ENCODE peak calls at places on chromosomes 1 and 21, in four cellular contexts. V, K, F and Y are unnamed samples.

GRCh38 chr1:154418062-154418897 is 13.1 kb downstream of the IL6R start:
- DNase-seq in V (peak; percentile 64), K (peak; percentile 88), F (peak; percentile 86), Y (peak; percentile 79)

GRCh38 chr1:30955448-30956015 is 47.0 kb upstream of the SDC3 start:
- DNase-seq in V (no peak), K (no peak), F (no peak), Y (no peak)

GRCh38 chr1:69929278-69930057 is 275.9 kb downstream of the LRRC40 start:
- DNase-seq in V (no peak), K (no peak), F (no peak), Y (no peak)

GRCh38 chr1:199667079-199667478 is 360.4 kb upstream of the NR5A2 start:
- DNase-seq in V (no peak), K (peak; percentile 67), F (peak; percentile 51), Y (no peak)

GRCh38 chr1:18646091-18646775 is 15.6 kb downstream of the PAX7 start:
- DNase-seq in V (no peak), K (no peak), F (no peak), Y (no peak)

GRCh38 chr1:67339623-67340343 is 32.1 kb downstream of the IL12RB2 start:
- DNase-seq in V (no peak), K (no peak), F (no peak), Y (no peak)

GRCh38 chr1:172699111-172699510 is 40.2 kb downstream of the FASLG start:
- DNase-seq in V (no peak), K (no peak), F (no peak), Y (no peak)

GRCh38 chr1:29121516-29121937 is 2.2 kb downstream of the TMEM200B start:
- DNase-seq in V (peak; percentile 60), K (no peak), F (no peak), Y (no peak)

GRCh38 chr1:241821363-241821762 is 26.6 kb upstream of the EXO1 start:
- DNase-seq in V (no peak), K (no peak), F (no peak), Y (no peak)

GRCh38 chr1:33237579-33237978 is 18.7 kb upstream of the ZNF362 start:
- DNase-seq in V (no peak), K (no peak), F (no peak), Y (no peak)

GRCh38 chr1:1349256-1350012 is at the start of gene DVL1:
- DNase-seq in V (peak; percentile 88), K (peak; percentile 86), F (peak; percentile 76), Y (no peak)

GRCh38 chr1:13536612-13537011 is 22.8 kb upstream of the LRRC38 start:
- DNase-seq in V (no peak), K (no peak), F (no peak), Y (no peak)

GRCh38 chr1:3346478-3346877 is 108.0 kb upstream of the ARHGEF16 start:
- DNase-seq in V (no peak), K (no peak), F (no peak), Y (no peak)

GRCh38 chr1:37930246-37931142 is 16.4 kb downstream of the INPP5B start:
- DNase-seq in V (no peak), K (peak; percentile 69), F (peak; percentile 73), Y (no peak)

GRCh38 chr1:75469586-75470173 is 141.2 kb downstream of the SLC44A5 start:
- DNase-seq in V (no peak), K (no peak), F (no peak), Y (no peak)

GRCh38 chr1:102191723-102192122 is 195.0 kb upstream of the OLFM3 start:
- DNase-seq in V (no peak), K (no peak), F (no peak), Y (no peak)

GRCh38 chr1:171715813-171716251 is 26.0 kb downstream of the VAMP4 start:
- DNase-seq in V (no peak), K (no peak), F (no peak), Y (no peak)

GRCh38 chr21:44572959-44573583 is 458 bp upstream of the KRTAP10-4 start:
- DNase-seq in V (no peak), K (peak; percentile 45), F (peak; percentile 13), Y (peak; percentile 41)

GRCh38 chr1:58779837-58780585 is 3.8 kb downstream of the JUN start:
- DNase-seq in V (peak; percentile 46), K (no peak), F (no peak), Y (peak; percentile 53)

GRCh38 chr21:41068411-41069304 is 99.3 kb upstream of the BACE2 start:
- DNase-seq in V (peak; percentile 93), K (peak; percentile 92), F (peak; percentile 84), Y (peak; percentile 75)

GRCh38 chr1:7564097-7564496 is 207.0 kb upstream of the VAMP3 start:
- DNase-seq in V (no peak), K (no peak), F (no peak), Y (no peak)

GRCh38 chr1:85677656-85678055 is 30.6 kb downstream of the ZNHIT6 start:
- DNase-seq in V (no peak), K (no peak), F (no peak), Y (no peak)

GRCh38 chr1:109240158-109241152 is 8.9 kb upstream of the CELSR2 start:
- DNase-seq in V (peak; percentile 86), K (peak; percentile 74), F (no peak), Y (peak; percentile 80)

GRCh38 chr1:214321686-214322453 is 40.9 kb downstream of the SMYD2 start:
- DNase-seq in V (no peak), K (no peak), F (no peak), Y (no peak)

GRCh38 chr1:89306273-89306672 is 33.6 kb upstream of the GBP5 start:
- DNase-seq in V (no peak), K (no peak), F (no peak), Y (no peak)

GRCh38 chr1:186152227-186152944 is 222.7 kb downstream of the TPR start:
- DNase-seq in V (no peak), K (no peak), F (no peak), Y (peak; percentile 31)

GRCh38 chr1:196317535-196318522 is 290.4 kb downstream of the KCNT2 start:
- DNase-seq in V (peak; percentile 55), K (no peak), F (no peak), Y (no peak)

GRCh38 chr1:201214461-201214860 is 23.8 kb downstream of the IGFN1 start:
- DNase-seq in V (no peak), K (no peak), F (no peak), Y (no peak)

GRCh38 chr1:210726621-210727020 is 397.9 kb downstream of the HHAT start:
- DNase-seq in V (peak; percentile 58), K (no peak), F (no peak), Y (no peak)

GRCh38 chr1:38128511-38128910 is 81.9 kb upstream of the POU3F1 start:
- DNase-seq in V (no peak), K (no peak), F (no peak), Y (no peak)

GRCh38 chr1:207964195-207964966 is 53.5 kb upstream of the CD34 start:
- DNase-seq in V (peak; percentile 52), K (no peak), F (no peak), Y (no peak)

GRCh38 chr1:155961937-155962336 is 16.4 kb downstream of the ARHGEF2 start:
- DNase-seq in V (peak; percentile 86), K (no peak), F (no peak), Y (no peak)

GRCh38 chr1:171803056-171803455 is 21.6 kb downstream of the METTL13 start:
- DNase-seq in V (no peak), K (no peak), F (no peak), Y (no peak)

DNA sequence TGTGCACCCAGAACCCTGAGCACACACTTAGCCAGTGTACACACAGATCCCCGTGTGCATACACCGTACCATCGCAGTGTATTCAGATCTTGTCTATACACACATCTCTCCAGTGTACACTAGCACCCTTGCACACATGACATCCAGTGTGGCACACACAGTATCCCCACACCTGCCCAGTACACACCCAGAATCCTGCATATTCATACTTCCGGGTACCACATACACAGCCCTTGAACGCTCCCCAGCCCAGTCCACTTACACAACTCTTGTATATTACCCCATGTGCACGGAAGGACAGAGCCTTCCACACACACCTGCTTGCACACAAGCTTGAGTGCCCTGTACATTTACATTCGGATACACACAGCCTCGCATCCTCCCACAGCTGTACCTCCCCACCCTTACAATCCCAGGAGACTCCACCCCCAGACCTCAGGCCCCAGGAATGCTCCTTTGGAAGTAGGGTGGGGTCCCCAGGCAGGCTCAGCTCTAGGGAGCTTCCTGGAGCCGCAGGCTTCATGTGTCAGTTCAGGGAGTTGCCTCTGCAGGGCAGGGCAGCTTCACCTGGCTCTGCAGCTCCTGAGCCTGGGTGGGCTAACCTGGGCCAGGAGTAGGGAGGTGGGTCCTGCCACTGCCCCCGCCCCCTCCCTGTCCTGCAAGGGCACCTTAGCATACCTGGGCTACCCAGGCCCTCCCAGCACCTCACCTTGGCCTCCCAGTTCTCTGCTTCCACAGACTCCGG is 46.2 kb downstream of the AHDC1 start:
- DNase-seq in V (peak; percentile 60), K (peak; percentile 74), F (no peak), Y (no peak)
- H3K4me1 ChIP-seq in V (peaks cover 34% of the 10 kb centered on the region), K (peaks cover 51% of the 10 kb centered on the region), F (peaks cover 56% of the 10 kb centered on the region), Y (peaks cover 34% of the 10 kb centered on the region)

DNA sequence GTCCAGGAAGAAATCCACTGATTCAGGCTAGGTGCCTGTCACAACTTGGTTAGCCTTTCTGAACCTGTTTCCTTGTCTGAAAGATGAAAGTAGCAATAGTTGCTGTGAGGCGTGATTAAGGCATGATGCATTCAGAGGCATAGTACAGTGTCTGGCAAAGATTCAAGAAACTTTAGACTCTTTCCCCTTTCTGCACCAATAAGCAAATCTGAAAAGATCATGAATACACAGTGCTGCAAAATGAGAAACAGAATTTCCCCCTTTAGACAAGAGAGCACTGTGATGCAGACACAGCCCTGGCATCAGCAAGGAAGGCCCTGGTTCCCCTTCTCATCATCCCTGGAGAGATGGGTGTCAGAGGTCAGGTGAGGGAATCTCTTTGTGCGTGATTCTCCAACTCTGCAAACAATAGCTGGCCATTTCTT is 41.9 kb downstream of the ITPKB start:
- DNase-seq in V (no peak), K (no peak), F (no peak), Y (no peak)
- H3K4me1 ChIP-seq in V (peaks cover 5% of the 10 kb centered on the region), K (peaks cover 28% of the 10 kb centered on the region), F (peaks cover 33% of the 10 kb centered on the region), Y (peaks cover 10% of the 10 kb centered on the region)

DNA sequence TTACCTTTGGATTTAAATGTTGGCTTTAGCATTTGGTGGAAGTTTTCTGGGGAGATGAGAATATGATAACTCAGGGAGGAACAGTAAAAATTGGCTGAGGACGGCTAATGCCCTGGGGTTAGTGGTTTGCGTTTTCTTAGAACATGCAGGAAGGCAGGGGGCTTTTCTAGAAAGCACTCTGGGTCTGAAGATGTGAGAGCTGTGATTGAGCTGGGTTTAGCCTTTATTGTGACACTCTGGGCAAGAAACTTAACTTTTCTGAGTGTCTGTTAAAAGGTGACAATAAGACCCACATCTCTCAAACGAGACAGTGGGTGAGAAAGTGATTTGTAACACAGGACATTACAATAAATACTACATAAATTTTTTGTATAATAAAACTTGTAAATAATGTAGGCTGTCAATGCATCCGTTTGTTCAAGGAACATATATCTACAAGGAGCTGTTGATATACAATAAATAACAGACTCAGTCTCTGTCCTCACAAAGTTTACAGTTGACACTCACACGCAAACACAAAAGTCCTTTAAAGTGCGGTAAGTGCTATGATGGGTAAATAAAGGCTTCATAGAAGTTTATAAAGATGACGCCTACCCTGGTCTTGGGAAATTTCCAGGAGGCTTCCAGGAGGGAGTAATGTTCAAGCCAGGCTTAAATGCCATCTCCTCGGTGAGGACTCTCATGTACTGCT is 49.5 kb upstream of the MRPS6 start:
- DNase-seq in V (no peak), K (no peak), F (no peak), Y (no peak)
- H3K4me1 ChIP-seq in V (peaks cover 4% of the 10 kb centered on the region), K (peaks cover 22% of the 10 kb centered on the region), F (no peaks in the 10 kb centered on the region), Y (no peaks in the 10 kb centered on the region)

DNA sequence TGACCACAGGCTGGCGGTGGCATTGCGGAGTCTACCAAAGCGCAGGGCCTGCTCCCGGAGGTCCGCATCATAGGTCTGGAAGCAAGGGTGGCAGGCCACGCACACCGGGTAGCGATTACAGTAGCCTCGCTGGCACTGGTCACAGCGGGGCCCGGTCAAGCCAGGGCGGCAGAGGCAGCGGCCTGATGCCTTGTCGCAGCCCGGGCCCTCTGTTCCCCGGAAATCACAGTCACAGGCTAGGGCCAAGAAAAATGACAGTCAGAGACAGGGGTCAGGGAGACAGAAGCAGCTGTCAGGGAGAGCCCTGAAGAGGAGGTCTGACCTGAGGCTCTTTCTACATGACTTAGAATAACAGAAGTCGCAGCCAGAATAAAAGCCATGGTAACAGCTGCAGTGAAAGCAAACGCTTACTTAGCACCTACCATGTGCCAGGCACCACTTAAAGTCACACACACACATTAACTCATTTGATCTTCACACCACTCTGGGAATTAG is 26.4 kb downstream of the LAMB3 start:
- DNase-seq in V (peak; percentile 74), K (no peak), F (no peak), Y (no peak)
- H3K4me1 ChIP-seq in V (peaks cover 8% of the 10 kb centered on the region), K (peaks cover 19% of the 10 kb centered on the region), F (peaks cover 22% of the 10 kb centered on the region), Y (no peaks in the 10 kb centered on the region)